ENCODE peak calls at places on chromosomes 5 and 9, in six cellular contexts. Z is aorta; V is right lobe of liver; E is neuronal stem cell; L is HCT116; R is CD8-positive, alpha-beta memory T cell. U is an unnamed sample. For H3K9me3, the result is how much of the 10 kb centered on the place peaks cover.

GRCh38 chr5:135996611-135997010 is 32.2 kb upstream of the TGFBI start:
- DNase-seq in Z (no peak), V (no peak), E (no peak), L (no peak), R (no peak), U (no peak)

GRCh38 chr5:126334755-126335154 is 88.5 kb upstream of the GRAMD2B start:
- DNase-seq in Z (no peak), V (peak), E (no peak), L (no peak), R (no peak), U (no peak)

GRCh38 chr5:158543539-158544387 is 556.0 kb downstream of the EBF1 start:
- DNase-seq in Z (no peak), V (no peak), E (no peak), L (no peak), R (no peak), U (no peak)

GRCh38 chr5:23483090-23483489 is 24.3 kb upstream of the PRDM9 start:
- DNase-seq in Z (no peak), V (no peak), E (no peak), L (no peak), R (no peak), U (no peak)

GRCh38 chr5:180646289-180646962 is 3.0 kb downstream of the FLT4 start:
- DNase-seq in Z (no peak), V (no peak), E (no peak), L (no peak), R (peak), U (peak)

GRCh38 chr5:130720355-130720754 is 444.7 kb downstream of the HINT1 start:
- DNase-seq in Z (no peak), V (no peak), E (peak), L (peak), R (no peak), U (no peak)

GRCh38 chr9:133238272-133238850 is 29.3 kb upstream of the OBP2B start:
- DNase-seq in Z (peak), V (peak), E (peak), L (peak), R (no peak), U (peak)

GRCh38 chr9:38025166-38025565 is 43.9 kb downstream of the SHB start:
- DNase-seq in Z (no peak), V (no peak), E (no peak), L (no peak), R (no peak), U (no peak)

GRCh38 chr9:92850898-92851297 is 26.9 kb downstream of the ZNF484 start:
- DNase-seq in Z (no peak), V (no peak), E (no peak), L (no peak), R (no peak), U (no peak)

GRCh38 chr5:170773031-170773985 is 10.2 kb upstream of the GABRP start:
- DNase-seq in Z (no peak), V (no peak), E (no peak), L (no peak), R (no peak), U (no peak)

GRCh38 chr5:73825219-73825618 is 199.2 kb downstream of the ARHGEF28 start:
- DNase-seq in Z (no peak), V (no peak), E (no peak), L (no peak), R (no peak), U (no peak)

GRCh38 chr5:73828465-73828864 is 202.5 kb downstream of the ARHGEF28 start:
- DNase-seq in Z (no peak), V (no peak), E (no peak), L (no peak), R (no peak), U (no peak)

GRCh38 chr5:73826761-73827450 is 200.9 kb downstream of the ARHGEF28 start:
- DNase-seq in Z (no peak), V (no peak), E (no peak), L (no peak), R (no peak), U (no peak)

GRCh38 chr5:73825736-73826135 is 199.7 kb downstream of the ARHGEF28 start:
- DNase-seq in Z (no peak), V (no peak), E (no peak), L (no peak), R (no peak), U (no peak)

DNA sequence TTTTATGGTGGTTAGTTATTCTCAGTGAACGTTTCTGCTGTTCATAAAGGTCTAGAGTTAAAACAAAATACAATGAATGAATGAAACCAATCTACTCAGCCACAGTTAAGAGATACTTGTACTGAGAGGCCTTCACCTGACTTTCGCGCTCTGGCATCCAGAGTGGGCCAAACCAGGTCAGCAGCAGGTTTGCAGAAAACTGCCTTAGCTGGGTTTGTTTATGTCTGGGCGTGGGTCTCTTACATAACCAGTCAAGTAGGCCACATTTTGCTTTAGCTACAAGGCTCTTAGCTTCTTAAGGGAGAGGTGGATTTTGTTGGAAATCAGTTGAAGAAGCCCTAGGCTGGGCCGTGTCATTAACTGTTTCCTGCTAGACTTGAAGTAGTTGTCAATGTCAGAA is 200.3 kb downstream of the ARHGEF28 start:
- DNase-seq in Z (no peak), V (no peak), E (no peak), L (no peak), R (no peak), U (no peak)
- H3K27ac ChIP-seq in Z (peak), V (no peak), E (no peak), L (no peak), R (no peak), U (peak)

DNA sequence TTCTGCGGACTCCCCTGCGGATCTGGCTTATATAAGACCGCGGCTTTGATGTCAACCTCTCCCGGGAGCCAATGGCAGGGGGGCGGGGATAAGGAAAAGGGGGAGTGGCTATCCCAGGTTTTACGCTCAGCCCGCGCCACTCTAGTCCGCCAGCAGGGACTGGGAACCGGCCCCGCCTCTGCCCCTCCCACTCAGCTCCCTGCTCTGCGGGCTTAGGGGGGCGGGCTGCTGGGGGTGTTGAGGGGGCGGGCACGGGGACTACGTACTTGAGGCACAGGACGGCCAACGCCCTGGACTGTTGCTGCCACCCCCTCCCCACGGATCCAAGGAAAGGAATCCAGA is at the start of gene HAND1:
- DNase-seq in Z (peak), V (no peak), E (peak), L (peak), R (no peak), U (no peak)
- H3K9me3 ChIP-seq in Z (under half), V (under half), E (under half), L (under half), R (under half), U (under half)

GRCh38 chr5:173688708-173689107 is 72.3 kb upstream of the BOD1 start:
- DNase-seq in Z (no peak), V (no peak), E (no peak), L (no peak), R (no peak), U (no peak)
- H3K27ac ChIP-seq in Z (no peak), V (peak), E (no peak), L (no peak), R (no peak), U (peak)

GRCh38 chr5:11177993-11178711 is 417.1 kb upstream of the DAP start:
- DNase-seq in Z (no peak), V (no peak), E (no peak), L (no peak), R (no peak), U (no peak)

GRCh38 chr5:11181940-11182339 is 420.9 kb upstream of the DAP start:
- DNase-seq in Z (no peak), V (no peak), E (no peak), L (no peak), R (no peak), U (no peak)

GRCh38 chr5:11180890-11181289 is 419.9 kb upstream of the DAP start:
- DNase-seq in Z (no peak), V (no peak), E (no peak), L (no peak), R (no peak), U (no peak)

GRCh38 chr5:11182441-11183080 is 421.5 kb upstream of the DAP start:
- DNase-seq in Z (no peak), V (no peak), E (peak), L (peak), R (no peak), U (no peak)
- H3K9me3 ChIP-seq in Z (under half), V (under half), E (under half), L (under half), R (under half), U (under half)

U was measured in left lung.